ENCODE peak calls at places on chromosomes 7 and 10, in nine cellular contexts. A is heart right ventricle, L is A549, K is transverse colon, P is ovary, Q is Panc1, B is cardiac muscle cell, N is upper lobe of right lung, X is left ventricle myocardium inferior. V is an unnamed sample.
A peak's percentile ranks its signal among the peaks of the same experiment; 100 is the strongest.

GRCh38 chr10:61669849-61670248 is 7.1 kb downstream of the CABCOCO1 start:
- DNase-seq in B (no peak), K (no peak), L (no peak), N (no peak), P (no peak), X (no peak), Q (no peak), A (no peak), V (no peak)

GRCh38 chr7:111164442-111164841 is 73.5 kb downstream of the LRRN3 start:
- DNase-seq in X (no peak), B (no peak), K (no peak), P (no peak), N (no peak), Q (no peak), A (no peak), L (no peak), V (no peak)

GRCh38 chr10:663844-664243 is 25.6 kb downstream of the DIP2C start:
- DNase-seq in Q (no peak), P (no peak), A (no peak), B (no peak), N (peak; percentile 36), L (no peak), K (peak; percentile 6), X (no peak), V (no peak)

GRCh38 chr10:127942811-127943210 is 35.9 kb downstream of the PTPRE start:
- DNase-seq in B (no peak), X (no peak), N (no peak), K (no peak), L (no peak), A (no peak), P (no peak), Q (no peak), V (no peak)

GRCh38 chr10:121240011-121240410 is 358.2 kb downstream of the FGFR2 start:
- DNase-seq in K (peak; percentile 82), Q (no peak), B (no peak), L (no peak), P (no peak), X (no peak), N (peak; percentile 62), A (no peak), V (no peak)

GRCh38 chr7:140661124-140661523 is 11.6 kb upstream of the ADCK2 start:
- DNase-seq in B (no peak), N (no peak), P (no peak), A (no peak), K (peak; percentile 9), Q (no peak), L (no peak), X (no peak), V (no peak)

GRCh38 chr10:71039551-71039950 is 151.2 kb upstream of the PCBD1 start:
- DNase-seq in Q (no peak), X (no peak), A (no peak), L (no peak), P (no peak), B (no peak), N (peak; percentile 53), K (no peak), V (no peak)

GRCh38 chr7:44217852-44218402 is 17.1 kb downstream of the YKT6 start:
- DNase-seq in N (no peak), P (peak; percentile 13), K (no peak), Q (no peak), B (no peak), X (peak; percentile 11), L (no peak), A (peak; percentile 9), V (no peak)

GRCh38 chr10:68897336-68897741 is 3.8 kb upstream of the DDX50 start:
- DNase-seq in Q (peak; percentile 50), A (no peak), B (peak; percentile 76), K (peak; percentile 53), L (peak; percentile 49), N (no peak), P (no peak), X (no peak), V (no peak)

GRCh38 chr10:126029999-126030398 is 133.6 kb downstream of the FANK1 start:
- DNase-seq in K (no peak), P (no peak), B (no peak), L (no peak), Q (no peak), N (no peak), A (no peak), X (no peak), V (no peak)

GRCh38 chr7:51229106-51229537 is 87.5 kb downstream of the COBL start:
- DNase-seq in Q (no peak), K (no peak), L (no peak), X (no peak), N (no peak), P (no peak), A (no peak), B (no peak), V (no peak)

GRCh38 chr10:132388901-132389630 is 7.9 kb upstream of the PWWP2B start:
- DNase-seq in A (no peak), P (peak; percentile 92), B (no peak), Q (no peak), X (peak; percentile 32), N (peak; percentile 81), K (peak; percentile 38), L (no peak), V (no peak)

DNA sequence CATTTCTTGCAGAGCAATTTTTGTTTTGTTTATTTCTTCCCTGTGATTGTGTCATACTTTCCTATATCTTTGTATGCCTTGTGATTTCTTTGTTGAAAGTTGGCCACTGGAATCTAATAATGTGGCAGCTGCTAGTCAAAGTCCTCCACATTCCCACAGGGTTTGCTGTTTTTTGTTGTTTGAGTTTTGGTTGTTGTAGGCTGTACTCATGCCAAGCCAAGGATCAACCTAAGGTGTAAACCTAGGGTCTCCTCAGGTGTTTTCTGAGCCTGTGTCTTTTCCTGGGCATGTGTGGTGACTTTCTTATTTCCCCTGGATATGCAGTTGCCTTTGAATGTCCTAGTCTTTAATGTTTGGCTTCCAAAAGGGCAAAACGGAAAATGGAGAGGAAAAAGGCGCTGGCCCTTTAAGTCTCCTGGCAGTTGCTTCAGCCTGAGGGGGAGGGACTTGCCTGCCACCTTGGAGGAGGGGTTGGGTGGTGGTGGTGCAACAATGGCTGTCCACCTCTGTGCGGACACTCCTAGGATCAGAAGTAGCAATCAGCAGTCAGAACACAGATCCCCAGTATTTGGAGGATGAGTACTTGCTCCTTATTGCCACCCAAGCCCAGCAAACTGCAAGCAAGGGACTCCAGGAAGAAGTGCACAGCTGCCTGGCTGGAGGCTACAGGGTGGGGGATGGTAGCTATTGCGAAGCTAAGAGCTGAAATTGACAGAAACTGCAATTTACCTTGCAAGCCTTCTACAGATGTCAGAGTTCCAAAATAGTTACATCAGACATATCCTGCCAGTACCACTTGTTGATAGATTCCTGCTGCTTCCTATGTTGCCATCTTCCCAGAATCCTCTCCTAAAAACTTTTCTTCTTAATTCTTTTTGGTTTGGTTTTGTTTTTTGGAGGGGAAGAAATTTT is 5.6 kb upstream of the ZNF518A start:
- DNase-seq in K (peak; percentile 63), Q (peak; percentile 60), A (no peak), L (peak; percentile 66), N (peak; percentile 76), B (peak; percentile 61), P (no peak), X (no peak), V (no peak)
- H3K9me3 ChIP-seq in K (no peaks in the 10 kb centered on the region), Q (peaks cover 10% of the 10 kb centered on the region), A (no peaks in the 10 kb centered on the region), L (peaks cover 7% of the 10 kb centered on the region), N (no peaks in the 10 kb centered on the region), B (no peaks in the 10 kb centered on the region), P (no peaks in the 10 kb centered on the region), X (peaks cover 4% of the 10 kb centered on the region), V (no peaks in the 10 kb centered on the region)

DNA sequence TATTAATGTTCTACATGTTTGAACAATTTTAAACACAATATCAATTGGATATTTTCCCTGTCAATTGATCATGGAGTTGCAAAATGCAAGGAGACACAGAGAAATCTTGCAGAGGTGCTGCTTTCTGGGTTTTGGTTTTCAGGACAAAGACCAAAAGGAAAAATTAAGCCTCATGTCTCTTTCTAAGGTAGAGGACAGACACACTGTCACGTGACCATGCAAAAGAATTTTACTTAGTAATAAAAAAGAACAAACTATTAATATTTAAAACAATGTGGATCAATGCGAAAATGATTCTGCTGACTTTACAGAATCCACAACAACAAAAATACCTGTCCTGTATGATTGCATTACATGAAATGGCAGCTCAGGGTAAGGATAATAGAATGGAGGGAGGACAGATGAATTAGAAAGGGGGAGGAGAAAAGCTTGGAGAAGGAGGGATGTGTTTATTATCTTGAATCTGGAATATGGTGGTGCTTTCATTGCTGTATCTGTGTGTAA is 493.7 kb upstream of the NUPR2 start:
- DNase-seq in A (no peak), X (no peak), K (no peak), Q (no peak), L (no peak), N (no peak), P (no peak), B (no peak), V (no peak)
- H3K9me3 ChIP-seq in A (no peaks in the 10 kb centered on the region), X (peaks cover 15% of the 10 kb centered on the region), K (peaks cover 5% of the 10 kb centered on the region), Q (peaks cover 15% of the 10 kb centered on the region), L (peaks cover 20% of the 10 kb centered on the region), N (no peaks in the 10 kb centered on the region), P (no peaks in the 10 kb centered on the region), B (peaks cover 2% of the 10 kb centered on the region), V (no peaks in the 10 kb centered on the region)

DNA sequence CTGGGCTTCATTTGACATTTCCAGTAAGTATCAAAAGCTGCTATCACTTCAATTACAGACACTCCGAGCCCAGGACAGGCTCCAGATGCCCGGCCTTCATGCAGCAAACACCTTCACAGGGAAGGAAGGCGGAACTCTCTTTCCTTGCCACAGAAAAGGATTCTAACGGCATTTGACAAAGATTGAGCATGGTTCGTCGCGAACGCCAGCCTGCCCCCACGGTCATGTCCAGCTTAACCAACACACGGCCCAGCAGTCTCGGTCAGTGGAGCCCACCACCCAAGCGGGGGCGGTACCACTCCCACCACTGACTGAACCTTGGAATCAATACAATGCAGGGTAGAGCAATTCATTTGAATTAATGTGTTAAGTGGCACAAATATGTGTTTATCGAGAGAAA is 607.2 kb downstream of the DNAJB6 start:
- DNase-seq in K (no peak), X (no peak), A (no peak), N (no peak), Q (no peak), P (no peak), L (no peak), B (no peak), V (no peak)
- H3K9me3 ChIP-seq in K (peaks cover 5% of the 10 kb centered on the region), X (peaks cover 25% of the 10 kb centered on the region), A (no peaks in the 10 kb centered on the region), N (no peaks in the 10 kb centered on the region), Q (peaks cover 14% of the 10 kb centered on the region), P (no peaks in the 10 kb centered on the region), L (peaks cover 22% of the 10 kb centered on the region), B (no peaks in the 10 kb centered on the region), V (no peaks in the 10 kb centered on the region)

GRCh38 chr7:157773361-157773760 is 436.6 kb downstream of the DNAJB6 start:
- DNase-seq in Q (no peak), K (no peak), A (no peak), L (no peak), N (no peak), P (no peak), B (no peak), X (no peak), V (no peak)

GRCh38 chr7:157769870-157770213 is 433.0 kb downstream of the DNAJB6 start:
- DNase-seq in N (no peak), L (no peak), K (no peak), P (no peak), Q (no peak), X (no peak), A (no peak), B (no peak), V (no peak)

GRCh38 chr7:157772486-157773130 is 435.8 kb downstream of the DNAJB6 start:
- DNase-seq in P (no peak), K (no peak), X (no peak), N (no peak), A (no peak), L (no peak), B (no peak), Q (no peak), V (no peak)

GRCh38 chr7:157770716-157771320 is 434.0 kb downstream of the DNAJB6 start:
- DNase-seq in A (no peak), L (no peak), X (no peak), K (no peak), N (no peak), Q (no peak), P (no peak), B (no peak), V (no peak)

GRCh38 chr7:157771689-157772088 is 434.9 kb downstream of the DNAJB6 start:
- DNase-seq in B (no peak), L (no peak), A (no peak), P (no peak), K (no peak), X (no peak), N (no peak), Q (no peak), V (no peak)
- H3K9me3 ChIP-seq in B (no peaks in the 10 kb centered on the region), L (peaks cover 15% of the 10 kb centered on the region), A (no peaks in the 10 kb centered on the region), P (no peaks in the 10 kb centered on the region), K (no peaks in the 10 kb centered on the region), X (peaks cover 9% of the 10 kb centered on the region), N (no peaks in the 10 kb centered on the region), Q (no peaks in the 10 kb centered on the region), V (no peaks in the 10 kb centered on the region)

V was measured in T-helper 17 cell.